ENCODE peak calls at places on chromosome 7, in six cellular contexts. U is colonic mucosa; R is ovary; E is body of pancreas; J is OCI-LY7; M is naive thymus-derived CD4-positive, alpha-beta T cell. H is an unnamed sample.

GRCh38 chr7:142629588-142630260 is 119.5 kb upstream of the PRSS1 start:
- DNase-seq in R (no peak), U (no peak), M (no peak), J (no peak), E (no peak), H (no peak)

GRCh38 chr7:29955799-29956476 is 33.7 kb downstream of the SCRN1 start:
- DNase-seq in U (no peak), E (no peak), J (peak; percentile 69), M (no peak), R (no peak), H (peak; percentile 57)

GRCh38 chr7:149871576-149871975 is 2.2 kb upstream of the ATP6V0E2 start:
- DNase-seq in R (no peak), U (peak; percentile 9), E (no peak), M (no peak), J (no peak), H (no peak)

GRCh38 chr7:124130-124949 is 68.0 kb upstream of the FAM20C start:
- DNase-seq in U (no peak), J (no peak), E (no peak), R (no peak), M (no peak), H (no peak)

GRCh38 chr7:117143580-117143979 is 179.3 kb downstream of the WNT2 start:
- DNase-seq in E (no peak), R (no peak), J (no peak), M (no peak), U (no peak), H (no peak)

GRCh38 chr7:115032986-115033385 is 111.1 kb downstream of the MDFIC start:
- DNase-seq in J (no peak), U (no peak), R (no peak), M (no peak), E (no peak), H (no peak)

GRCh38 chr7:55552320-55553086 is 19.8 kb downstream of the VOPP1 start:
- DNase-seq in J (no peak), U (peak; percentile 68), M (no peak), R (no peak), E (peak; percentile 33), H (no peak)

GRCh38 chr7:136953386-136953785 is 84.9 kb downstream of the CHRM2 start:
- DNase-seq in M (no peak), E (no peak), J (no peak), R (no peak), U (no peak), H (no peak)

GRCh38 chr7:22094413-22095304 is 149.0 kb upstream of the CDCA7L start:
- DNase-seq in R (no peak), J (peak; percentile 20), E (no peak), U (no peak), M (no peak), H (no peak)

DNA sequence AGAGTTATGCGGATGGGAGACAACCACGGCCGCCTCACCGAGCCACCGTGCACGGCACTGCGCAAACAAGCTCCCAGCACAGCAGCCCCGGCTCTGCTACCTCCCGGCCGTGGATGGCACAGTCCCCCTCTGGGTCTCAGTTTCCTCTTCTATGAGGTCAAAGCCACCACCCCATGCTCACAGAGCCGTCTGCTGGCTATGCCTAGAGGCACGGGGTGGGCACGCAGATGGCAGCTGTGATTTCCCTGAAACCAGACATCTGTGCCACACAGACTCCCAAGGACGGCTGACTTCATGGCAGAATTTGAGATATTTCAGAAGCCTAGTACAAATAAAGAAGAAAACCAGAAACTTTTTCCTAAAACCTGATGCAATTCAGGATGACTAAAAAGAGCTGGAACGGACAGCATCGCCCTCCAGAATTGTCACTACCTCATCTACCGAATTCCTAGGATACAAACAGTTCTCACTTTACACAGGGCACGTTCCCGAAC is 73.2 kb downstream of the AMZ1 start:
- DNase-seq in E (no peak), R (no peak), J (no peak), U (no peak), M (no peak), H (no peak)
- H3K4me1 ChIP-seq in E (no peaks in the 10 kb centered on the region), R (peaks cover 48% of the 10 kb centered on the region), J (no peaks in the 10 kb centered on the region), U (peaks cover 24% of the 10 kb centered on the region), M (no peaks in the 10 kb centered on the region), H (peaks cover 66% of the 10 kb centered on the region)

DNA sequence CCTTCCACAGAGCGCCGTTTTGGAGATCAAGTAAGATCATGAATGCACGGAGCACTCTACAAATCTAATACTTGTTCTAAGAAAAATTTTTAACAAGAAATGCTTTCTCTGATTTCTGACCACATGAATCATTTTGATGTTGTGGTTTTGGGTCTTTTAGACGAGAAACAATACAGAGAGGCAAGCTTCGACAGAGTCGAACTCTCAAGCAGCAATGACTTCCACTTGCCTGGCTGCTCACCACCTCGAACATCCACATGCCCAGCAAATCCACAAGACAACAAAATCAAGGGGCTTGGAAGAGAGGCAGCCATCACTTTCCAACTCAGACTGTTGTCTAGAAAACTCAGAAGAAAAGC is 69.4 kb upstream of the GSDME start:
- DNase-seq in M (no peak), U (no peak), R (no peak), E (no peak), J (no peak), H (no peak)
- H3K4me1 ChIP-seq in M (peaks cover 26% of the 10 kb centered on the region), U (peaks cover 20% of the 10 kb centered on the region), R (peaks cover 6% of the 10 kb centered on the region), E (peaks cover 27% of the 10 kb centered on the region), J (peaks cover 84% of the 10 kb centered on the region), H (peaks cover 38% of the 10 kb centered on the region)

GRCh38 chr7:111092406-111093160 is 1.7 kb downstream of the LRRN3 start:
- DNase-seq in U (no peak), E (no peak), R (no peak), M (no peak), J (no peak), H (no peak)
- H3K4me1 ChIP-seq in U (no peaks in the 10 kb centered on the region), E (peaks cover 5% of the 10 kb centered on the region), R (peaks cover 3% of the 10 kb centered on the region), M (peaks cover 12% of the 10 kb centered on the region), J (no peaks in the 10 kb centered on the region), H (peaks cover 5% of the 10 kb centered on the region)

GRCh38 chr7:159146084-159146858 is 1.6 kb upstream of the VIPR2 start:
- DNase-seq in R (no peak), E (no peak), J (no peak), U (no peak), M (no peak), H (no peak)

GRCh38 chr7:159143780-159144755 is 599 bp downstream of the VIPR2 start:
- DNase-seq in E (peak; percentile 53), R (peak; percentile 66), J (no peak), M (peak; percentile 41), U (no peak), H (no peak)

GRCh38 chr7:159142730-159143129 is 1.9 kb downstream of the VIPR2 start:
- DNase-seq in M (no peak), U (no peak), E (no peak), J (no peak), R (no peak), H (no peak)

GRCh38 chr7:159145544-159145891 is 851 bp upstream of the VIPR2 start:
- DNase-seq in J (no peak), R (peak; percentile 69), E (no peak), U (no peak), M (no peak), H (no peak)

DNA sequence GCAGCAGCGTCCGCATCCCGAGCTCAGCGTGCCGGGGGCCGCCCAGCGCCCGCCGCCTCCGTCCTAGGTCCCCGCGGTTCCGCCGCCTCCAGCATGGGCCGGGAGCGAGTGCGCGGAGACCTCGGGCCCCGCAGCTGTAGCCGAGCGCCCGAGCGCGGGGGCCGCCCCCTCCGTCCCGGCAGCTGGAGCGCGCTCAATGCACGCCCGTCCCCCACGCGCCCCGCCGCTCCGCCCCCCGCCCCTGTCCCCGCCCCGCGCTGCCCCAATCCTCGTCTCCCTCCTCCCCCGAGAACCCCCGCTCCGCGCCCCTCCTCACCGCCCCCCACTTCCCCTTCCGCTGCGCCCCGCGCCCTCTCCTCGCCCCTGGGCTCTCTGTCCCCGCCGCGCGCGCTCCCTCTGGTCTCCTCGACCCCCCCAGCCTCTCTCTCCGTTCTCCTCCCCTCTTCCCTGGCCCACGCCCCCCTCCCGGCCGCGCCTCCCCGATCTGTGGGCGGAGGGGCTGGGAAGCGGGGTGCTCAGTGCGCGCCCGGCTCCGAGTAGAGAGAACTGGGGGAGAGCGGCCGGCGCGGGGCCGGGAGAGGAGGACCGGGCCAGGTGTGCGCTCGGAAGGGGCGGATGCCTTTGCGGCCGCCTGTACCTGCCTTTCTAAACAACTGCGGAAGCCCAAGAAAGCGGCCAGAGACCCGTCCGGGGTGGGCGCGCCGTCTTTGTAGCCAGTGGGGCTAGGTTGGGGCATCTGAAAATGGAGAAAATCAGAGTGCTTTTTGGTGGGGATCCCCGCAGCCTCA is at the start of gene VIPR2:
- DNase-seq in J (no peak), U (no peak), R (peak; percentile 76), M (peak; percentile 48), E (peak; percentile 54), H (no peak)
- H3K4me1 ChIP-seq in J (no peaks in the 10 kb centered on the region), U (no peaks in the 10 kb centered on the region), R (peaks cover 4% of the 10 kb centered on the region), M (peaks cover 8% of the 10 kb centered on the region), E (peaks cover 7% of the 10 kb centered on the region), H (peaks cover 12% of the 10 kb centered on the region)